ENCODE peak calls at places on chromosomes 3 and 15, in five cellular contexts. E, X, J, F and Q are unnamed samples.

GRCh38 chr15:75145027-75145841 is 56.4 kb upstream of the C15orf39 start:
- DNase-seq in E (no peak), X (no peak), J (no peak), F (no peak), Q (peak)

GRCh38 chr15:40441012-40441735 is 421 bp downstream of the BAHD1 start:
- DNase-seq in E (no peak), X (no peak), J (peak), F (peak), Q (peak)

GRCh38 chr15:62112616-62113593 is 46.1 kb downstream of the C2CD4A start:
- DNase-seq in E (peak), X (no peak), J (peak), F (no peak), Q (no peak)

GRCh38 chr3:175426805-175427204 is 567.7 kb downstream of the NAALADL2 start:
- DNase-seq in E (no peak), X (no peak), J (no peak), F (no peak), Q (no peak)

GRCh38 chr3:32216172-32216783 is 22.2 kb upstream of the CMTM8 start:
- DNase-seq in E (no peak), X (no peak), J (no peak), F (no peak), Q (no peak)

GRCh38 chr3:43691120-43692002 is 623 bp downstream of the ABHD5 start:
- DNase-seq in E (no peak), X (peak), J (peak), F (peak), Q (peak)

GRCh38 chr15:67050522-67051087 is 14.8 kb upstream of the SMAD3 start:
- DNase-seq in E (no peak), X (no peak), J (no peak), F (no peak), Q (no peak)

GRCh38 chr15:31409196-31409595 is 82.6 kb downstream of the KLF13 start:
- DNase-seq in E (no peak), X (no peak), J (no peak), F (no peak), Q (no peak)

GRCh38 chr15:41655716-41656115 is 4.5 kb upstream of the MGA start:
- DNase-seq in E (no peak), X (no peak), J (no peak), F (no peak), Q (no peak)

GRCh38 chr3:181336597-181336996 is 347.1 kb upstream of the DNAJC19 start:
- DNase-seq in E (no peak), X (no peak), J (no peak), F (no peak), Q (no peak)

GRCh38 chr3:197546307-197547085 is 9.3 kb downstream of the BDH1 start:
- DNase-seq in E (no peak), X (no peak), J (no peak), F (no peak), Q (no peak)